ENCODE peak calls at places on chromosomes 6 and 20, in five cellular contexts. S is A549; H is OCI-LY7; P is activated CD8-positive, alpha-beta T cell treated with anti-CD3 and anti-CD28 coated beads, Interleukin-2, amount 10 ng/mL, durations not matched to agents 7 days and 5 days; I is activated CD8-positive, alpha-beta memory T cell treated with anti-CD3 and anti-CD28 coated beads for 1 hour. O is an unnamed sample.

GRCh38 chr6:3311798-3312197 is 53.1 kb downstream of the PSMG4 start:
- DNase-seq in I (no peak), S (no peak), P (no peak), H (no peak), O (no peak)

GRCh38 chr20:32050851-32051556 is 1.0 kb upstream of the HCK start:
- DNase-seq in P (no peak), I (no peak), S (no peak), H (no peak), O (peak)

GRCh38 chr6:137696765-137697164 is 170.3 kb upstream of the TNFAIP3 start:
- DNase-seq in I (no peak), S (no peak), H (no peak), P (no peak), O (no peak)

GRCh38 chr20:53657289-53657678 is 63.6 kb upstream of the ZNF217 start:
- DNase-seq in H (no peak), S (no peak), P (no peak), I (no peak), O (no peak)

GRCh38 chr6:26543953-26544352 is 5.8 kb downstream of the HMGN4 start:
- DNase-seq in S (no peak), I (no peak), H (peak), P (peak), O (peak)

GRCh38 chr20:32535316-32535952 is 49.7 kb downstream of the NOL4L start:
- DNase-seq in S (no peak), H (peak), I (no peak), P (peak), O (no peak)

GRCh38 chr20:56360133-56360898 is 1.5 kb downstream of the FAM210B start:
- DNase-seq in H (no peak), P (no peak), S (no peak), I (no peak), O (no peak)

GRCh38 chr6:13242590-13242989 is 85.7 kb downstream of the TBC1D7 start:
- DNase-seq in I (no peak), P (no peak), S (no peak), H (no peak), O (no peak)

GRCh38 chr6:139308936-139309603 is 17.3 kb upstream of the TXLNB start:
- DNase-seq in I (no peak), S (no peak), H (no peak), P (no peak), O (no peak)

GRCh38 chr20:39269031-39269461 is 306.9 kb downstream of the DHX35 start:
- DNase-seq in S (peak), P (peak), I (peak), H (peak), O (peak)

GRCh38 chr20:54340667-54341081 is 132.8 kb downstream of the PFDN4 start:
- DNase-seq in I (no peak), S (no peak), P (no peak), H (no peak), O (no peak)

GRCh38 chr6:166313255-166314070 is 5.3 kb upstream of the PRR18 start:
- DNase-seq in H (peak), S (peak), P (peak), I (no peak), O (peak)

GRCh38 chr20:34110025-34111013 is 1.7 kb downstream of the EIF2S2 start:
- DNase-seq in H (peak), P (no peak), S (no peak), I (no peak), O (peak)

GRCh38 chr6:13012271-13012670 is 295.7 kb downstream of the PHACTR1 start:
- DNase-seq in H (no peak), I (no peak), S (no peak), P (no peak), O (no peak)

GRCh38 chr6:76843376-76843775 is 619.9 kb downstream of the HTR1B start:
- DNase-seq in S (no peak), I (no peak), H (no peak), P (no peak), O (no peak)

GRCh38 chr6:45073771-45074170 is 254.4 kb upstream of the RUNX2 start:
- DNase-seq in I (no peak), S (no peak), P (no peak), H (no peak), O (no peak)

GRCh38 chr20:37384683-37385174 is 38.8 kb downstream of the SRC start:
- DNase-seq in P (peak), H (peak), S (peak), I (peak), O (peak)

GRCh38 chr6:168706471-168707177 is 265.6 kb downstream of the SMOC2 start:
- DNase-seq in H (no peak), S (no peak), I (no peak), P (no peak), O (no peak)

GRCh38 chr6:134826889-134827737 is 122.8 kb downstream of the ALDH8A1 start:
- DNase-seq in I (no peak), P (no peak), S (no peak), H (no peak), O (no peak)

GRCh38 chr20:50673146-50673830 is 18.1 kb downstream of the RIPOR3 start:
- DNase-seq in I (no peak), P (no peak), H (no peak), S (no peak), O (no peak)

GRCh38 chr6:115474443-115475041 is 586.1 kb downstream of the FRK start:
- DNase-seq in P (no peak), I (no peak), H (no peak), S (no peak), O (no peak)

O was measured in RPMI8226.